ENCODE peak calls at places on chromosomes 7 and 10, in four cellular contexts. One of them, this sample, is unnamed.

GRCh38 chr7:20385121-20385520 is 54.4 kb downstream of the ITGB8 start:
- DNase-seq in Panc1: no peak
- DNase-seq in PC-3: peak; percentile 85
- DNase-seq in left lung: no peak
- DNase-seq in this sample: no peak

GRCh38 chr7:77413861-77414424 is 2.2 kb downstream of the GSAP start:
- DNase-seq in Panc1: no peak
- DNase-seq in PC-3: peak; percentile 46
- DNase-seq in left lung: no peak
- DNase-seq in this sample: no peak

GRCh38 chr10:60574388-60574787 is 184.7 kb upstream of the ANK3 start:
- DNase-seq in Panc1: no peak
- DNase-seq in PC-3: peak; percentile 80
- DNase-seq in left lung: no peak
- DNase-seq in this sample: no peak

GRCh38 chr7:97015279-97015678 is 9.4 kb downstream of the DLX5 start:
- DNase-seq in Panc1: no peak
- DNase-seq in PC-3: no peak
- DNase-seq in left lung: no peak
- DNase-seq in this sample: no peak

GRCh38 chr7:115679976-115680375 is 350.6 kb downstream of the TFEC start:
- DNase-seq in Panc1: peak; percentile 22
- DNase-seq in PC-3: peak; percentile 61
- DNase-seq in left lung: no peak
- DNase-seq in this sample: no peak

GRCh38 chr7:27191081-27191715 is 6.2 kb upstream of the HOXA11 start:
- DNase-seq in Panc1: no peak
- DNase-seq in PC-3: peak; percentile 31
- DNase-seq in left lung: no peak
- DNase-seq in this sample: no peak

GRCh38 chr7:69932034-69932628 is 333.9 kb downstream of the AUTS2 start:
- DNase-seq in Panc1: peak; percentile 8
- DNase-seq in PC-3: no peak
- DNase-seq in left lung: no peak
- DNase-seq in this sample: no peak

GRCh38 chr10:76311752-76312699 is 880.6 kb downstream of the LRMDA start:
- DNase-seq in Panc1: no peak
- DNase-seq in PC-3: peak; percentile 90
- DNase-seq in left lung: no peak
- DNase-seq in this sample: no peak

GRCh38 chr7:12030116-12030515 is 181.0 kb upstream of the TMEM106B start:
- DNase-seq in Panc1: no peak
- DNase-seq in PC-3: no peak
- DNase-seq in left lung: no peak
- DNase-seq in this sample: no peak

GRCh38 chr7:29865526-29865925 is 59.2 kb downstream of the WIPF3 start:
- DNase-seq in Panc1: no peak
- DNase-seq in PC-3: peak; percentile 81
- DNase-seq in left lung: no peak
- DNase-seq in this sample: peak; percentile 55

GRCh38 chr10:14823966-14824365 is 13.9 kb downstream of the CDNF start:
- DNase-seq in Panc1: no peak
- DNase-seq in PC-3: no peak
- DNase-seq in left lung: no peak
- DNase-seq in this sample: no peak

GRCh38 chr10:25867321-25867720 is 66.7 kb upstream of the MYO3A start:
- DNase-seq in Panc1: no peak
- DNase-seq in PC-3: no peak
- DNase-seq in left lung: no peak
- DNase-seq in this sample: no peak

GRCh38 chr7:28587211-28587610 is 174.9 kb downstream of the CREB5 start:
- DNase-seq in Panc1: no peak
- DNase-seq in PC-3: peak; percentile 65
- DNase-seq in left lung: no peak
- DNase-seq in this sample: no peak

GRCh38 chr7:108875139-108875538 is 305.5 kb downstream of the DNAJB9 start:
- DNase-seq in Panc1: no peak
- DNase-seq in PC-3: peak; percentile 41
- DNase-seq in left lung: no peak
- DNase-seq in this sample: peak; percentile 2
- TF ChIP-seq CTCF in Panc1: peak; percentile 40
- TF ChIP-seq CTCF in PC-3: peak; percentile 55
- TF ChIP-seq CTCF in left lung: no peak
- TF ChIP-seq CTCF in this sample: peak; percentile 56

GRCh38 chr10:62373995-62374861 is at the start of gene ZNF365:
- DNase-seq in Panc1: no peak
- DNase-seq in PC-3: peak; percentile 89
- DNase-seq in left lung: peak; percentile 80
- DNase-seq in this sample: no peak

GRCh38 chr10:62377026-62377415 is 2.9 kb downstream of the ZNF365 start:
- DNase-seq in Panc1: no peak
- DNase-seq in PC-3: no peak
- DNase-seq in left lung: no peak
- DNase-seq in this sample: no peak

GRCh38 chr10:62376064-62377025 is 2.2 kb downstream of the ZNF365 start:
- DNase-seq in Panc1: no peak
- DNase-seq in PC-3: no peak
- DNase-seq in left lung: no peak
- DNase-seq in this sample: no peak

GRCh38 chr10:62373639-62373994 is 552 bp upstream of the ZNF365 start:
- DNase-seq in Panc1: no peak
- DNase-seq in PC-3: no peak
- DNase-seq in left lung: no peak
- DNase-seq in this sample: no peak

GRCh38 chr10:62374862-62375710 is 917 bp downstream of the ZNF365 start:
- DNase-seq in Panc1: no peak
- DNase-seq in PC-3: peak; percentile 95
- DNase-seq in left lung: peak; percentile 41
- DNase-seq in this sample: no peak
- H3K4me3 ChIP-seq in Panc1: peak overlapping the region; percentile 71
- H3K4me3 ChIP-seq in PC-3: peak overlapping the region; percentile 75
- H3K4me3 ChIP-seq in left lung: peak overlapping the region; percentile 39
- H3K4me3 ChIP-seq in this sample: peak overlapping the region; percentile 52

GRCh38 chr7:52085610-52086009 is 769.0 kb upstream of the COBL start:
- DNase-seq in Panc1: no peak
- DNase-seq in PC-3: no peak
- DNase-seq in left lung: no peak
- DNase-seq in this sample: no peak

GRCh38 chr7:52091101-52091500 is 774.5 kb upstream of the COBL start:
- DNase-seq in Panc1: no peak
- DNase-seq in PC-3: no peak
- DNase-seq in left lung: no peak
- DNase-seq in this sample: no peak

GRCh38 chr7:52088008-52088787 is 771.6 kb upstream of the COBL start:
- DNase-seq in Panc1: no peak
- DNase-seq in PC-3: no peak
- DNase-seq in left lung: no peak
- DNase-seq in this sample: no peak
- TF ChIP-seq CTCF in Panc1: peak; percentile 42
- TF ChIP-seq CTCF in PC-3: no peak
- TF ChIP-seq CTCF in left lung: no peak
- TF ChIP-seq CTCF in this sample: no peak

GRCh38 chr7:106068538-106068961 is 43.6 kb downstream of the SYPL1 start:
- DNase-seq in Panc1: no peak
- DNase-seq in PC-3: no peak
- DNase-seq in left lung: no peak
- DNase-seq in this sample: no peak

GRCh38 chr7:106068986-106069385 is 43.1 kb downstream of the SYPL1 start:
- DNase-seq in Panc1: no peak
- DNase-seq in PC-3: peak; percentile 50
- DNase-seq in left lung: no peak
- DNase-seq in this sample: no peak

GRCh38 chr7:106070567-106071254 is 41.4 kb downstream of the SYPL1 start:
- DNase-seq in Panc1: no peak
- DNase-seq in PC-3: no peak
- DNase-seq in left lung: no peak
- DNase-seq in this sample: no peak

GRCh38 chr7:106070201-106070551 is 41.9 kb downstream of the SYPL1 start:
- DNase-seq in Panc1: no peak
- DNase-seq in PC-3: peak; percentile 61
- DNase-seq in left lung: no peak
- DNase-seq in this sample: no peak

GRCh38 chr7:106069471-106070200 is 42.5 kb downstream of the SYPL1 start:
- DNase-seq in Panc1: no peak
- DNase-seq in PC-3: no peak
- DNase-seq in left lung: no peak
- DNase-seq in this sample: no peak
- H3K4me3 ChIP-seq in Panc1: no peak overlapping the region
- H3K4me3 ChIP-seq in PC-3: no peak overlapping the region
- H3K4me3 ChIP-seq in left lung: no peak overlapping the region
- H3K4me3 ChIP-seq in this sample: no peak overlapping the region

This sample was measured in HFF-Myc.